ENCODE peak calls at places on chromosomes 7 and 10, in five cellular contexts. One of them, this sample, is unnamed.

GRCh38 chr7:23293500-23294073 is 5.6 kb upstream of the MALSU1 start:
- DNase-seq in effector CD4-positive, alpha-beta T cell: no peak
- DNase-seq in lower lobe of right lung: no peak
- DNase-seq in chondrocyte: no peak
- DNase-seq in DMS79 treated with DMSO at 0.1 percent for 48 hours: no peak
- DNase-seq in this sample: no peak

GRCh38 chr10:116995648-116996047 is 9.3 kb downstream of the SHTN1 start:
- DNase-seq in effector CD4-positive, alpha-beta T cell: no peak
- DNase-seq in lower lobe of right lung: no peak
- DNase-seq in chondrocyte: no peak
- DNase-seq in DMS79 treated with DMSO at 0.1 percent for 48 hours: no peak
- DNase-seq in this sample: no peak

GRCh38 chr7:41709621-41710020 is 6.7 kb upstream of the INHBA start:
- DNase-seq in effector CD4-positive, alpha-beta T cell: no peak
- DNase-seq in lower lobe of right lung: no peak
- DNase-seq in chondrocyte: no peak
- DNase-seq in DMS79 treated with DMSO at 0.1 percent for 48 hours: no peak
- DNase-seq in this sample: no peak

GRCh38 chr7:140403878-140404564 is at the start of gene RAB19:
- DNase-seq in effector CD4-positive, alpha-beta T cell: peak
- DNase-seq in lower lobe of right lung: peak
- DNase-seq in chondrocyte: peak
- DNase-seq in DMS79 treated with DMSO at 0.1 percent for 48 hours: peak
- DNase-seq in this sample: peak

GRCh38 chr7:26515462-26515861 is 223.8 kb downstream of the SNX10 start:
- DNase-seq in effector CD4-positive, alpha-beta T cell: no peak
- DNase-seq in lower lobe of right lung: no peak
- DNase-seq in chondrocyte: no peak
- DNase-seq in DMS79 treated with DMSO at 0.1 percent for 48 hours: peak
- DNase-seq in this sample: peak

GRCh38 chr7:114481995-114482394 is 67.4 kb downstream of the FOXP2 start:
- DNase-seq in effector CD4-positive, alpha-beta T cell: no peak
- DNase-seq in lower lobe of right lung: no peak
- DNase-seq in chondrocyte: no peak
- DNase-seq in DMS79 treated with DMSO at 0.1 percent for 48 hours: peak
- DNase-seq in this sample: no peak

GRCh38 chr7:112064627-112065385 is 141.4 kb downstream of the DOCK4 start:
- DNase-seq in effector CD4-positive, alpha-beta T cell: no peak
- DNase-seq in lower lobe of right lung: no peak
- DNase-seq in chondrocyte: no peak
- DNase-seq in DMS79 treated with DMSO at 0.1 percent for 48 hours: no peak
- DNase-seq in this sample: no peak

GRCh38 chr7:128906001-128906765 is 4.3 kb downstream of the KCP start:
- DNase-seq in effector CD4-positive, alpha-beta T cell: no peak
- DNase-seq in lower lobe of right lung: no peak
- DNase-seq in chondrocyte: no peak
- DNase-seq in DMS79 treated with DMSO at 0.1 percent for 48 hours: no peak
- DNase-seq in this sample: no peak

GRCh38 chr10:91088300-91089140 is 131.9 kb upstream of the PCGF5 start:
- DNase-seq in effector CD4-positive, alpha-beta T cell: no peak
- DNase-seq in lower lobe of right lung: no peak
- DNase-seq in chondrocyte: no peak
- DNase-seq in DMS79 treated with DMSO at 0.1 percent for 48 hours: no peak
- DNase-seq in this sample: no peak

GRCh38 chr7:12911053-12911452 is 223.6 kb downstream of the ARL4A start:
- DNase-seq in effector CD4-positive, alpha-beta T cell: no peak
- DNase-seq in lower lobe of right lung: no peak
- DNase-seq in chondrocyte: no peak
- DNase-seq in DMS79 treated with DMSO at 0.1 percent for 48 hours: no peak
- DNase-seq in this sample: no peak

GRCh38 chr10:103666109-103666508 is 172.6 kb downstream of the NEURL1 start:
- DNase-seq in effector CD4-positive, alpha-beta T cell: no peak
- DNase-seq in lower lobe of right lung: no peak
- DNase-seq in chondrocyte: no peak
- DNase-seq in DMS79 treated with DMSO at 0.1 percent for 48 hours: no peak
- DNase-seq in this sample: peak

GRCh38 chr10:103716206-103717160 is 138.9 kb downstream of the SH3PXD2A start:
- DNase-seq in effector CD4-positive, alpha-beta T cell: no peak
- DNase-seq in lower lobe of right lung: no peak
- DNase-seq in chondrocyte: no peak
- DNase-seq in DMS79 treated with DMSO at 0.1 percent for 48 hours: no peak
- DNase-seq in this sample: no peak

GRCh38 chr10:68088744-68089143 is 13.7 kb upstream of the HERC4 start:
- DNase-seq in effector CD4-positive, alpha-beta T cell: no peak
- DNase-seq in lower lobe of right lung: no peak
- DNase-seq in chondrocyte: no peak
- DNase-seq in DMS79 treated with DMSO at 0.1 percent for 48 hours: no peak
- DNase-seq in this sample: no peak

GRCh38 chr7:26664735-26665420 is 199.5 kb downstream of the SKAP2 start:
- DNase-seq in effector CD4-positive, alpha-beta T cell: no peak
- DNase-seq in lower lobe of right lung: no peak
- DNase-seq in chondrocyte: no peak
- DNase-seq in DMS79 treated with DMSO at 0.1 percent for 48 hours: peak
- DNase-seq in this sample: no peak

GRCh38 chr7:44914992-44915607 is 29.8 kb upstream of the PURB start:
- DNase-seq in effector CD4-positive, alpha-beta T cell: peak
- DNase-seq in lower lobe of right lung: no peak
- DNase-seq in chondrocyte: no peak
- DNase-seq in DMS79 treated with DMSO at 0.1 percent for 48 hours: peak
- DNase-seq in this sample: no peak

GRCh38 chr7:14805105-14805719 is 97.3 kb downstream of the DGKB start:
- DNase-seq in effector CD4-positive, alpha-beta T cell: no peak
- DNase-seq in lower lobe of right lung: no peak
- DNase-seq in chondrocyte: no peak
- DNase-seq in DMS79 treated with DMSO at 0.1 percent for 48 hours: no peak
- DNase-seq in this sample: no peak